ENCODE peak calls at places on chromosomes 16 and 17, in nine cellular contexts. X is CD8-positive, alpha-beta T cell; R is Caco-2; V is uterus; F is tibial nerve; C is breast epithelium; K is neural progenitor cell; O is ascending aorta; U is H9. L is an unnamed sample. For H3K4me1, the result is how much of the 10 kb centered on the place peaks cover.

GRCh38 chr17:10294162-10294561 is 78.6 kb downstream of the MYH13 start:
- DNase-seq in V (no peak), C (no peak), F (no peak), O (no peak), U (no peak), X (no peak), R (no peak), K (no peak), L (no peak)

GRCh38 chr17:14323522-14323981 is 22.7 kb downstream of the HS3ST3B1 start:
- DNase-seq in C (no peak), R (no peak), F (no peak), U (no peak), O (no peak), X (no peak), K (peak), V (no peak), L (no peak)

GRCh38 chr16:50372611-50373344 is 4.0 kb upstream of the BRD7 start:
- DNase-seq in X (no peak), K (no peak), C (peak), R (no peak), U (no peak), V (no peak), F (no peak), O (peak), L (no peak)

GRCh38 chr16:61897657-61898056 is 138.6 kb downstream of the CDH8 start:
- DNase-seq in V (no peak), X (no peak), C (no peak), R (no peak), F (no peak), K (no peak), O (no peak), U (no peak), L (no peak)

GRCh38 chr16:13307255-13307654 is 405.9 kb downstream of the SHISA9 start:
- DNase-seq in R (no peak), C (no peak), V (no peak), F (no peak), U (no peak), O (no peak), X (no peak), K (no peak), L (no peak)

GRCh38 chr16:54437921-54438320 is 151.3 kb upstream of the IRX3 start:
- DNase-seq in C (no peak), V (no peak), U (no peak), K (no peak), R (no peak), X (no peak), O (no peak), F (no peak), L (no peak)

GRCh38 chr17:27453466-27453865 is 2.8 kb upstream of the KSR1 start:
- DNase-seq in X (no peak), F (no peak), C (no peak), R (no peak), O (no peak), U (no peak), K (no peak), V (no peak), L (no peak)

GRCh38 chr17:11545696-11546095 is 52.6 kb upstream of the DNAH9 start:
- DNase-seq in V (no peak), U (no peak), O (no peak), C (no peak), X (no peak), R (no peak), F (no peak), K (no peak), L (no peak)

GRCh38 chr17:52709724-52710123 is 551.2 kb upstream of the CA10 start:
- DNase-seq in U (no peak), X (no peak), R (peak), O (no peak), F (no peak), V (no peak), K (no peak), C (no peak), L (no peak)

GRCh38 chr17:76673729-76674128 is 30.2 kb upstream of the ST6GALNAC1 start:
- DNase-seq in R (no peak), C (no peak), K (no peak), O (no peak), U (no peak), X (no peak), F (no peak), V (no peak), L (no peak)

GRCh38 chr16:75464130-75464918 is at the start of gene TMEM170A:
- DNase-seq in C (peak), F (peak), U (peak), V (peak), K (peak), O (peak), R (peak), X (peak), L (peak)

GRCh38 chr17:80918731-80919130 is 72.9 kb upstream of the CHMP6 start:
- DNase-seq in V (no peak), R (no peak), U (no peak), F (no peak), X (no peak), C (no peak), O (no peak), K (no peak), L (no peak)

GRCh38 chr16:1430759-1431496 is at the start of gene PERCC1:
- DNase-seq in C (no peak), O (no peak), F (no peak), X (no peak), K (no peak), U (no peak), R (peak), V (no peak), L (no peak)

GRCh38 chr16:1433263-1433560 is 2.3 kb downstream of the PERCC1 start:
- DNase-seq in X (no peak), O (no peak), U (no peak), V (no peak), C (no peak), F (no peak), K (no peak), R (no peak), L (no peak)

GRCh38 chr16:1432388-1433262 is 1.7 kb downstream of the PERCC1 start:
- DNase-seq in X (no peak), O (no peak), C (no peak), R (no peak), V (no peak), F (no peak), U (no peak), K (no peak), L (no peak)

GRCh38 chr16:1430214-1430758 is 592 bp upstream of the PERCC1 start:
- DNase-seq in R (no peak), V (no peak), X (no peak), U (no peak), C (no peak), K (no peak), F (no peak), O (no peak), L (no peak)

DNA sequence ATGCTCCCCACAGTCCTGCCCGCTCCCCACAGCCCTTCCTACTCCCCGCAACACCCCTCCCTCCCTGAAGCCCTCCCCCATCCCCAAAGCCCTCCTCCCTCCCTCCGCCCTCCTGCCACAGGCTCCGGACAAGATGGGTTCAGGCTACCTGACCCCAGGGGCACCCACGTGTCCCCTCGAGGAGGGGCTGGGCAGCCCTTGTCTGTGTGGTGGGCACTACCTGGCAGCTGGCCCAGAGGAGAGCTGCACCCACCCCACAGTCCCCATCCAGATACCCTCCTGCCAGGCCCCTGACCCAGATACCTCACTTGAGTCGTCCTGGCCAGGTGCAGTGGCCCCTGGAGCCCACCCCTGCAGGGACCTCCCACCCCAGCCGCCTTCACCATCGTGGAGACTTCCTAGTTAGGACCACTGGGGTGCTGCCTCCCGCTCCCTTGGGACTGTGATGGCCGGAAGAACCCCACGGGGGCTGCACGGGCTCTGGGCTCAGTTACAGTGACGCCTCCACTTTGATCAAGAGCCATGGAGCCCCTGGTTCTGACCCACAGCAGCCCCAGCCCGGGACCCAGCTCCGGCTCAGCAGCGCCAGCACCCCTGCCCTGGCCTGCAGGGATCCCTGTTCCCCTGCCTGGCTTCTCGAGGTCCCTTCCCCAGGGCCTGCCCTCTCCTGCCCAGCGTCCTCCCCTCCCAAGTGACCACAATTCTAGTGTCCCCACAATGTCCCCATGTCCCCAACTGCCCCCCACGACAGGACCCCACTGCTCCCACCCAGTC is 806 bp downstream of the PERCC1 start:
- DNase-seq in U (no peak), R (no peak), V (no peak), O (no peak), C (no peak), F (no peak), K (no peak), X (no peak), L (no peak)
- H3K4me1 ChIP-seq in U (under half), R (under half), V (under half), O (under half), C (under half), F (under half), K (under half), X (under half), L (under half)

GRCh38 chr17:2796164-2797140 is at the start of gene RAP1GAP2:
- DNase-seq in X (peak), O (peak), R (no peak), F (peak), V (no peak), C (peak), U (no peak), K (no peak), L (peak)
- H3K4me1 ChIP-seq in X (half or more), O (under half), R (under half), F (under half), V (under half), C (under half), U (under half), K (under half), L (half or more)

GRCh38 chr17:50539762-50540440 is 7.1 kb upstream of the SPATA20 start:
- DNase-seq in F (no peak), X (no peak), R (peak), O (no peak), C (peak), V (no peak), U (peak), K (no peak), L (no peak)

GRCh38 chr17:50540485-50541401 is 6.2 kb upstream of the SPATA20 start:
- DNase-seq in K (no peak), C (no peak), X (no peak), U (no peak), R (no peak), O (no peak), V (no peak), F (no peak), L (no peak)

GRCh38 chr17:50542795-50543774 is 3.9 kb upstream of the SPATA20 start:
- DNase-seq in X (no peak), V (no peak), U (no peak), F (no peak), O (no peak), R (peak), C (peak), K (no peak), L (no peak)

GRCh38 chr17:50541402-50541915 is 5.5 kb upstream of the SPATA20 start:
- DNase-seq in C (no peak), R (no peak), O (no peak), V (no peak), F (no peak), X (no peak), K (no peak), U (no peak), L (no peak)

DNA sequence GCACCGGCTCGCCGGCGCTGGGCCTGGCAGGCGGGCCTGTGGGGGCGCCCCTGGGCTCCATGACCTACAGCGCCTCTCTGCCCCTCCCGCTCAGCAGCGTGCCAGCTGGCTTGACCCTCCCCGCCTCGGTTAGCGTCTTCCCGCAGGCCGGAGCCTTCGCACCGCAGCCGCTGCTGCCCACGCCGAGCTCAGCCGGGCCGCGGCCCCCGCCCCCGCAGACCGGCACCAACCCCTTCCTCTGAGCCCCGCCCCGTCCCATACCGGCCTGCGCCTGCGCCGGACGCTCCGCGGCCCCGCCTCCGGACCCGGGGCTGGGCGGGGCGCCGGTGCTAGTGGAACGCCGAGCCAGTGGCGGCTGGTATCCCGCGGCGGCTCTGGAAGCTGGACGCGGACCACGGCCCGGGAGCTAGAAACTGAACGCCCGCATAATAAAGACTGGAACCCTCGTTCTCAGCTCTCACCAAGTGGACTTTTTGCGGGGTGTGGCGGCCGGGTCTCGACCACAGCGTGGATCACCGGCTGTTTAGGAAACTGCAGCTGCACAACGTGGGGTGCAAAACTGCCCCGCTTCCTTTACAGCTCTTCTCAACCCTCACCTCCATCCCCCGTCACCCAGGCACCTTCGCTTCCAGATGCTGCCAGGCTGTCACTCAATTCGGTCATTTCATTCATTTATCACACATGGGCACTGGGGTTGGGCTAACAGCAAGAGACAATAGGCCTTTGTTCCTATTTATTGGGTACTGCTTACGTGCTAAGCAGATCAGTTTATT is 4.9 kb upstream of the SPATA20 start:
- DNase-seq in K (peak), F (peak), O (peak), U (peak), X (peak), V (peak), C (peak), R (peak), L (peak)
- H3K4me1 ChIP-seq in K (under half), F (under half), O (under half), U (under half), X (under half), V (under half), C (under half), R (half or more), L (under half)

DNA sequence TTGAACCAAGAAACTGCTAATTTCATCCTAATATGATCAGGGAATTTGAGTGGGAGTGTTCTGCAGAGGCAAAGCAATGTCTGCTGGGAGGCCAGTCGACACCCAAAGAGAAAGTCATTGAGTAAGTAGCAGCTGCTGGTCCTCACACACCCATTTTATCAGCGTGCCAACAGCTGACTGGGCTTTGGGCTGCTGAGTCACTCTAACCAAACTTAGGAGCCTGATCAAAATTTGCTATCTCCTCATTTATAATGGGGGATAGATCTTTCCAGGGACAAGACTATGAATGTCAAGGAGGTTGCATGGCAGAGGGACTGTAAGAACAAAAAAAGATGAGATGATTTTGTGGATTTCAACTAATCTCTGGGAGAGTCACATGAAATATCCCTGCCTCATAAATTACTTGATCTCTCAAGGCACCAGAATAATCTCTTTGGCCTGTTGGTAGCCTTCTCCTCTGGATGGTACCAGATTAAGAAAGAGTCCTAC is 32.9 kb downstream of the CPSF4L start:
- DNase-seq in X (no peak), O (peak), K (no peak), U (no peak), C (peak), R (no peak), V (peak), F (peak), L (peak)
- H3K4me1 ChIP-seq in X (under half), O (under half), K (under half), U (under half), C (under half), R (under half), V (under half), F (under half), L (under half)

GRCh38 chr17:7020894-7021664 is 1.8 kb upstream of the BCL6B start:
- DNase-seq in R (no peak), X (no peak), O (no peak), U (no peak), V (no peak), F (no peak), K (no peak), C (no peak), L (no peak)
- H3K4me1 ChIP-seq in R (under half), X (half or more), O (under half), U (under half), V (under half), F (under half), K (under half), C (under half), L (under half)

DNA sequence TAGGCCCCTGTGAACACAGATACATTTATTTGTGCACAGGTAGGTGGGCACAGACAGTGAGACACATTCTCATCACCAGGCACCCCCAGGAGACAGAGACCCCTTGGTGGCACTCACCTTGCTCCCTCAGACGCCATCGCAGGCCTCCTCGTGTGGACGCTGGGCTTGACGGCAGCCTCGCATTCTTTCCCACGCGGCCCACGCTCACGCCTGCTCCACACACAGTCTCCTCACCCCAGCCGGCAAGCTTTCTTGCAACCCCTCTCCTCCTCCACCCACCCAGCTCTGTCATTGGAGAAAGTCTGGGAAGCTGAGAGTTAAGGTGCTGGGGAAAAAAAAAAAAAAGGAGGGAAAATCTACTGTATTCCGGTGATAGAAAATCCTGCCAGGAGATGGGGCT is 14.8 kb downstream of the SGCA start:
- DNase-seq in F (no peak), O (no peak), X (no peak), R (no peak), V (no peak), C (no peak), U (no peak), K (no peak), L (no peak)
- H3K4me1 ChIP-seq in F (under half), O (under half), X (under half), R (under half), V (under half), C (under half), U (under half), K (under half), L (under half)